ENCODE peak calls at places on chromosomes 11 and 22, in six cellular contexts. O, G, W, H, U and B are unnamed samples.

GRCh38 chr11:30313580-30313979 is 9.3 kb upstream of the ARL14EP start:
- DNase-seq in O (no peak), G (peak; percentile 10), W (no peak), H (no peak), U (no peak), B (no peak)

GRCh38 chr11:46437106-46437689 is 45.6 kb upstream of the CHRM4 start:
- DNase-seq in O (no peak), G (no peak), W (no peak), H (no peak), U (no peak), B (no peak)

GRCh38 chr11:2467695-2468055 is 22.9 kb downstream of the KCNQ1 start:
- DNase-seq in O (no peak), G (no peak), W (no peak), H (no peak), U (peak; percentile 4), B (no peak)

GRCh38 chr22:24433868-24434471 is 6.6 kb downstream of the ADORA2A start:
- DNase-seq in O (no peak), G (peak; percentile 28), W (peak; percentile 93), H (no peak), U (peak; percentile 69), B (no peak)

GRCh38 chr22:40178417-40179409 is 988 bp downstream of the TNRC6B start:
- DNase-seq in O (no peak), G (peak; percentile 55), W (peak; percentile 55), H (peak; percentile 16), U (no peak), B (no peak)

GRCh38 chr11:210122-210802 is 2.8 kb downstream of the RIC8A start:
- DNase-seq in O (peak; percentile 64), G (peak; percentile 88), W (peak; percentile 88), H (no peak), U (peak; percentile 91), B (no peak)

GRCh38 chr11:119666463-119667131 is 62.4 kb downstream of the NECTIN1 start:
- DNase-seq in O (peak; percentile 73), G (peak; percentile 37), W (peak; percentile 76), H (peak; percentile 56), U (peak; percentile 85), B (no peak)

GRCh38 chr22:42400811-42401547 is 31.2 kb downstream of the NFAM1 start:
- DNase-seq in O (no peak), G (no peak), W (no peak), H (no peak), U (no peak), B (no peak)

GRCh38 chr22:38452373-38453064 is 2.5 kb downstream of the KCNJ4 start:
- DNase-seq in O (no peak), G (no peak), W (no peak), H (no peak), U (peak; percentile 76), B (no peak)

GRCh38 chr22:21982338-21982965 is at the start of gene TOP3B:
- DNase-seq in O (peak; percentile 63), G (peak; percentile 80), W (peak; percentile 80), H (peak; percentile 81), U (peak; percentile 81), B (no peak)

GRCh38 chr11:46134540-46134939 is 13.3 kb upstream of the PHF21A start:
- DNase-seq in O (no peak), G (no peak), W (peak; percentile 8), H (no peak), U (no peak), B (no peak)

GRCh38 chr11:63508745-63509144 is 2.9 kb downstream of the LGALS12 start:
- DNase-seq in O (no peak), G (no peak), W (no peak), H (no peak), U (no peak), B (no peak)

GRCh38 chr11:12241401-12241800 is 131.0 kb downstream of the MICAL2 start:
- DNase-seq in O (no peak), G (no peak), W (no peak), H (no peak), U (no peak), B (no peak)

GRCh38 chr11:108915666-108916065 is 250.8 kb downstream of the DDX10 start:
- DNase-seq in O (no peak), G (peak; percentile 63), W (peak; percentile 29), H (no peak), U (no peak), B (no peak)

GRCh38 chr11:4607111-4607510 is 920 bp downstream of the TRIM68 start:
- DNase-seq in O (no peak), G (peak; percentile 6), W (peak; percentile 13), H (no peak), U (no peak), B (no peak)

GRCh38 chr22:26848244-26848920 is 191.0 kb downstream of the MIAT start:
- DNase-seq in O (no peak), G (peak; percentile 10), W (peak; percentile 73), H (no peak), U (peak; percentile 19), B (no peak)

GRCh38 chr11:96109265-96110030 is 185.5 kb upstream of the MTMR2 start:
- DNase-seq in O (no peak), G (no peak), W (no peak), H (no peak), U (no peak), B (no peak)

GRCh38 chr11:115085461-115086220 is 407.3 kb downstream of the NXPE2 start:
- DNase-seq in O (no peak), G (no peak), W (no peak), H (no peak), U (no peak), B (no peak)

GRCh38 chr11:113841691-113842090 is 33.7 kb downstream of the USP28 start:
- DNase-seq in O (no peak), G (no peak), W (no peak), H (no peak), U (no peak), B (no peak)

GRCh38 chr11:111604392-111605009 is 2.3 kb downstream of the SIK2 start:
- DNase-seq in O (peak; percentile 29), G (peak; percentile 43), W (peak; percentile 66), H (no peak), U (peak; percentile 21), B (no peak)

GRCh38 chr11:45736424-45736823 is 68.5 kb upstream of the SLC35C1 start:
- DNase-seq in O (peak; percentile 75), G (peak; percentile 71), W (peak; percentile 71), H (no peak), U (no peak), B (peak; percentile 95)

GRCh38 chr11:15179167-15179566 is 64.4 kb downstream of the INSC start:
- DNase-seq in O (no peak), G (peak; percentile 35), W (no peak), H (no peak), U (no peak), B (no peak)

GRCh38 chr11:10642298-10642697 is 51.3 kb downstream of the IRAG1 start:
- DNase-seq in O (no peak), G (no peak), W (no peak), H (no peak), U (no peak), B (no peak)

GRCh38 chr11:46710821-46711269 is 8.2 kb upstream of the F2 start:
- DNase-seq in O (no peak), G (peak; percentile 96), W (peak; percentile 97), H (no peak), U (peak; percentile 87), B (no peak)

GRCh38 chr11:94721565-94722292 is 46.4 kb upstream of the AMOTL1 start:
- DNase-seq in O (no peak), G (peak; percentile 49), W (no peak), H (no peak), U (no peak), B (no peak)